ENCODE peak calls at places on chromosome 12, in five cellular contexts. D, K, Z, M and C are unnamed samples.
A peak's percentile ranks its signal among the peaks of the same experiment; 100 is the strongest.

GRCh38 chr12:59344224-59344623 is 251.6 kb upstream of the SLC16A7 start:
- DNase-seq in K (no peak), Z (no peak), M (no peak), D (no peak), C (no peak)

GRCh38 chr12:78002878-78003277 is 172.2 kb downstream of the NAV3 start:
- DNase-seq in K (no peak), D (no peak), M (no peak), Z (peak; percentile 44), C (peak; percentile 21)

GRCh38 chr12:95789126-95790024 is 1.2 kb downstream of the NTN4 start:
- DNase-seq in Z (peak; percentile 61), K (no peak), M (peak; percentile 44), D (peak; percentile 55), C (no peak)

GRCh38 chr12:77940566-77940965 is 109.9 kb downstream of the NAV3 start:
- DNase-seq in Z (no peak), M (no peak), K (no peak), D (no peak), C (no peak)

GRCh38 chr12:54135621-54136027 is 53.2 kb downstream of the SMUG1 start:
- DNase-seq in Z (no peak), M (no peak), K (peak; percentile 88), D (peak; percentile 63), C (no peak)

GRCh38 chr12:132162508-132163031 is 18.3 kb downstream of the NOC4L start:
- DNase-seq in M (no peak), K (no peak), D (no peak), Z (peak; percentile 28), C (peak; percentile 79)

GRCh38 chr12:58750484-58750883 is 169.8 kb downstream of the LRIG3 start:
- DNase-seq in Z (no peak), D (no peak), M (no peak), K (no peak), C (no peak)

GRCh38 chr12:109393437-109394345 is 46.0 kb downstream of the MYO1H start:
- DNase-seq in K (peak; percentile 35), Z (peak; percentile 34), M (peak; percentile 59), D (peak; percentile 83), C (peak; percentile 55)

GRCh38 chr12:47942327-47943230 is 20.8 kb upstream of the TMEM106C start:
- DNase-seq in K (peak; percentile 6), Z (no peak), M (no peak), D (no peak), C (no peak)

GRCh38 chr12:106123551-106123991 is 15.2 kb downstream of the NUAK1 start:
- DNase-seq in K (no peak), D (peak; percentile 58), Z (no peak), M (peak; percentile 61), C (no peak)

GRCh38 chr12:69544087-69544486 is 41.2 kb upstream of the CCT2 start:
- DNase-seq in D (no peak), Z (no peak), M (no peak), K (no peak), C (no peak)

GRCh38 chr12:50928392-50928791 is 24.0 kb upstream of the HIGD1C start:
- DNase-seq in Z (no peak), D (no peak), K (no peak), M (peak; percentile 67), C (no peak)

GRCh38 chr12:51335931-51336330 is 10.5 kb downstream of the CELA1 start:
- DNase-seq in K (no peak), Z (no peak), M (no peak), D (no peak), C (no peak)

GRCh38 chr12:11727133-11727664 is 77.7 kb downstream of the ETV6 start:
- DNase-seq in K (peak; percentile 56), M (no peak), Z (no peak), D (no peak), C (no peak)